ENCODE peak calls at places on chromosomes 7 and 10, in six cellular contexts. E, A, M, P, Q and W are unnamed samples.

GRCh38 chr10:92688927-92689662 is 660 bp upstream of the HHEX start:
- DNase-seq in E (no peak), A (peak; percentile 50), M (peak; percentile 70), P (no peak), Q (no peak), W (no peak)

GRCh38 chr10:1293636-1294440 is 237.7 kb downstream of the WDR37 start:
- DNase-seq in E (no peak), A (no peak), M (peak; percentile 38), P (no peak), Q (no peak), W (no peak)

GRCh38 chr7:132518102-132518838 is 58.0 kb downstream of the PLXNA4 start:
- DNase-seq in E (no peak), A (no peak), M (peak; percentile 83), P (no peak), Q (no peak), W (no peak)

GRCh38 chr10:43160067-43160918 is 22.0 kb downstream of the CSGALNACT2 start:
- DNase-seq in E (no peak), A (no peak), M (no peak), P (no peak), Q (no peak), W (no peak)

GRCh38 chr7:124338861-124339260 is 306.0 kb upstream of the TMEM229A start:
- DNase-seq in E (no peak), A (no peak), M (no peak), P (no peak), Q (no peak), W (no peak)

GRCh38 chr10:98125940-98126631 is 8.4 kb upstream of the R3HCC1L start:
- DNase-seq in E (no peak), A (no peak), M (no peak), P (no peak), Q (no peak), W (no peak)

GRCh38 chr7:404782-405488 is 114.7 kb downstream of the PDGFA start:
- DNase-seq in E (no peak), A (no peak), M (no peak), P (no peak), Q (no peak), W (no peak)

GRCh38 chr7:36278767-36279171 is 110.9 kb upstream of the ANLN start:
- DNase-seq in E (peak; percentile 70), A (peak; percentile 95), M (peak; percentile 68), P (no peak), Q (no peak), W (no peak)

GRCh38 chr10:99235469-99235871 is at the start of gene HPSE2:
- DNase-seq in E (no peak), A (no peak), M (peak; percentile 25), P (no peak), Q (no peak), W (no peak)

GRCh38 chr7:20651960-20652544 is 36.6 kb downstream of the ABCB5 start:
- DNase-seq in E (no peak), A (peak; percentile 6), M (no peak), P (no peak), Q (no peak), W (no peak)

GRCh38 chr10:43315096-43315495 is 48.2 kb upstream of the RASGEF1A start:
- DNase-seq in E (no peak), A (no peak), M (no peak), P (no peak), Q (no peak), W (no peak)